ENCODE peak calls at places on chromosomes 2 and 18, in six cellular contexts. J, U, S, O, Z and E are unnamed samples.

GRCh38 chr2:131431336-131431735 is 44.6 kb upstream of the TUBA3D start:
- DNase-seq in O (no peak), Z (no peak), U (no peak), S (no peak), J (no peak), E (peak)

GRCh38 chr2:127454595-127455565 is 36.7 kb downstream of the PROC start:
- DNase-seq in U (no peak), J (no peak), Z (no peak), O (no peak), S (no peak), E (no peak)

GRCh38 chr2:222296311-222296736 is 2.5 kb downstream of the PAX3 start:
- DNase-seq in Z (no peak), S (no peak), J (no peak), O (no peak), U (peak), E (no peak)

GRCh38 chr2:112818094-112818902 is 18.3 kb downstream of the IL1B start:
- DNase-seq in U (peak), S (no peak), J (peak), O (no peak), Z (no peak), E (no peak)

GRCh38 chr2:46018773-46019593 is 278.2 kb upstream of the EPAS1 start:
- DNase-seq in Z (no peak), U (no peak), S (no peak), O (no peak), J (no peak), E (no peak)

GRCh38 chr2:72931280-72931910 is 14.1 kb downstream of the EMX1 start:
- DNase-seq in J (no peak), U (no peak), Z (no peak), S (no peak), O (peak), E (peak)

GRCh38 chr2:18413794-18414396 is 146.6 kb downstream of the RDH14 start:
- DNase-seq in S (peak), Z (peak), O (no peak), J (peak), U (no peak), E (peak)

GRCh38 chr2:64943387-64944150 is 45.6 kb upstream of the SLC1A4 start:
- DNase-seq in Z (peak), O (peak), J (no peak), S (no peak), U (no peak), E (peak)

GRCh38 chr2:132670961-132671781 is 1.2 kb upstream of the LYPD1 start:
- DNase-seq in U (peak), S (peak), J (peak), Z (no peak), O (no peak), E (peak)

GRCh38 chr2:238947920-238948710 is 100.2 kb downstream of the TWIST2 start:
- DNase-seq in O (peak), Z (peak), S (peak), J (peak), U (peak), E (peak)

GRCh38 chr2:241912021-241912555 is 42.6 kb downstream of the RTP5 start:
- DNase-seq in S (no peak), Z (no peak), J (no peak), O (peak), U (no peak), E (no peak)

GRCh38 chr2:53460347-53460746 is 307.3 kb upstream of the CHAC2 start:
- DNase-seq in J (peak), U (no peak), Z (no peak), O (no peak), S (no peak), E (no peak)

GRCh38 chr18:22337878-22338277 is 79.8 kb downstream of the CTAGE1 start:
- DNase-seq in O (no peak), Z (no peak), J (no peak), S (no peak), U (no peak), E (no peak)

GRCh38 chr2:152624805-152625204 is 92.5 kb downstream of the PRPF40A start:
- DNase-seq in J (peak), U (no peak), Z (no peak), O (no peak), S (no peak), E (peak)

GRCh38 chr18:59454909-59455727 is 96.1 kb upstream of the LMAN1 start:
- DNase-seq in O (no peak), Z (no peak), U (peak), S (no peak), J (no peak), E (no peak)

GRCh38 chr2:174686430-174686829 is 77.8 kb downstream of the CHRNA1 start:
- DNase-seq in J (no peak), S (no peak), U (no peak), Z (no peak), O (no peak), E (no peak)

GRCh38 chr18:34695300-34695699 is 14.8 kb upstream of the DTNA start:
- DNase-seq in J (no peak), U (no peak), O (no peak), Z (no peak), S (no peak), E (no peak)

GRCh38 chr2:238162171-238162515 is 3.4 kb downstream of the ERFE start:
- DNase-seq in U (no peak), Z (no peak), S (no peak), O (no peak), J (no peak), E (no peak)

GRCh38 chr2:240640939-240641338 is 15.7 kb downstream of the GPR35 start:
- DNase-seq in U (peak), J (peak), S (no peak), O (no peak), Z (no peak), E (peak)

GRCh38 chr2:68368657-68369339 is 3.7 kb downstream of the PLEK start:
- DNase-seq in Z (peak), S (peak), U (no peak), O (no peak), J (peak), E (peak)

GRCh38 chr2:135799738-135800137 is 37.2 kb downstream of the LCT start:
- DNase-seq in J (no peak), Z (no peak), S (no peak), O (no peak), U (no peak), E (no peak)

GRCh38 chr2:207750315-207750714 is 19.4 kb downstream of the FZD5 start:
- DNase-seq in O (no peak), J (no peak), S (no peak), Z (no peak), U (no peak), E (no peak)

GRCh38 chr2:79620679-79621078 is 107.8 kb downstream of the CTNNA2 start:
- DNase-seq in U (no peak), J (no peak), S (no peak), O (no peak), Z (no peak), E (no peak)
- H3K4me3 ChIP-seq in U (no peak), J (no peak), S (no peak), O (no peak), Z (no peak), E (no peak)

DNA sequence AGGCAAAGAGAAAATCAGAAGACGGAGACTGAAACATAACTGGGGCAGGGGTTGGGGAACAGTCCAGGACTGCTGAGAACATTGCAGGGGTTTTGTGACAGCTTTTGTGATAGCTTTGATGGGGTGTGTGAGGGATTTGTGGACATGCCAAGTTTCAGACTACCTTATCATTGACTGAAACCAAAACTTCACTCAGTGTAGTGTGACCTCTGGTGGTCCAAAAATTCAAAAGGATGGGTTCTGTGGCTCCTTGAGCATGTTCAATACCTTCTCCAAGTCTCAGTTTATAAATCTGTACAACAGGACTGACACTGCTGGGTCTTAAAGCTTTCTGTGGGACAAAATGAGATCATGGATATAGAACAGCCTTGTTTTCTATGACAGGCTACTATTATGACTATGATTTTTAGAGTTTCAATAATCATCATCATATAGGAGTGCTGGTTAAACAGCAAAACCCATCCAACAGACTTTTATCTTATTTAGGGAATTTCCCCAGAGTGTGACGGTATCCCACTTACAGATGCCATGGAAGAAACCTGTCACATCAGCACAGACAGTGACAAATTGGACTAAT is 259.2 kb upstream of the SLC14A2 start:
- DNase-seq in S (no peak), O (no peak), J (no peak), Z (no peak), U (no peak), E (no peak)
- TF ChIP-seq CTCF in S (no peak), O (no peak), J (peak), Z (no peak), U (peak), E (no peak)

DNA sequence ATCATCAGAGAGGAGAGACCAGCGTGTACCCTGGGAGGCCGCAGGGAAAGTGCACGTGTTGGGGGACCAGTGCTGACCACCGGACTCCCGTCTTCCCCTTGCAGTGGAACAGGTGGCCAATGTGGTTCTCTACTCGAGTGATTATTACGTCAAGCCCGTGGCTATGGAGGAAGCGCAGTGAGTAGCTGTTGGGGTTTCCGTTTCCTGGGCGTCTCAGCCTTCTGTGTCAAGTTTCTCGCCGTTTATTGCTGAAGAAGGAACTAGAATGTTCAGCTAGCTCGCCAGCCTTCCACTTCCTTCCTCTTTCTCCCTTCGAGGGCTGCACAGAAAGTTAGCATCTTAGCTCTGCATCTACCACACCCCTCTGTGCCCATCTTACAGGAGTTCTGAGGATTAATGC is 22.8 kb upstream of the DGKD start:
- DNase-seq in S (no peak), U (no peak), J (no peak), O (peak), Z (peak), E (no peak)
- H3K4me3 ChIP-seq in S (no peak), U (no peak), J (no peak), O (no peak), Z (no peak), E (no peak)

GRCh38 chr2:71277536-71278103 is 50.7 kb upstream of the PAIP2B start:
- DNase-seq in Z (no peak), O (peak), S (no peak), J (peak), U (peak), E (peak)

GRCh38 chr2:71285706-71286105 is 45.9 kb upstream of the ZNF638 start:
- DNase-seq in S (no peak), J (no peak), Z (no peak), O (no peak), U (no peak), E (no peak)

GRCh38 chr2:71281950-71282349 is 49.6 kb upstream of the ZNF638 start:
- DNase-seq in U (no peak), S (no peak), J (no peak), O (no peak), Z (no peak), E (peak)

GRCh38 chr2:71283131-71283530 is 48.5 kb upstream of the ZNF638 start:
- DNase-seq in U (no peak), Z (no peak), S (no peak), O (no peak), J (no peak), E (no peak)

DNA sequence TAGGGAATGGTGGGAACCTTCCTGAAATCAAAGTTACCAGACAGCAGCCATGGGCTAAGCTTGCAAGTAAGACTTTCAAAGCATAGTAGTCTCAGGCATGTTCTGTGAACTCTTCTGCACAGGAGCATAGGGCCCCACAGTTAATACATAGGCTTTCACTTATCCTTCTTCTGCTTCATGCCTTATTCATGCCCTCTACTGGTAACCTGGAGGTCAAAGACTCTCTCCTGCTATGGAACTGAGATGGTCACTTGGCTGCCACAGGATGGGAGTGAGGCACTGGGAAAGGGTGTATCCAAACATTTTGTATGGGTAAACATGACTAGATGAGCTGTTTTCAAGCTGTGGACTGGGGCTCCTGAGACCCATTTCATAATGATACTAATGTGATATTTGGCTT is 49.1 kb upstream of the ZNF638 start:
- DNase-seq in J (peak), S (no peak), U (peak), Z (no peak), O (no peak), E (peak)
- TF ChIP-seq CTCF in J (peak), S (no peak), U (peak), Z (no peak), O (no peak), E (peak)

GRCh38 chr18:47561316-47561715 is 309.9 kb upstream of the SKOR2 start:
- DNase-seq in J (no peak), S (no peak), Z (no peak), O (no peak), U (peak), E (no peak)

GRCh38 chr18:47558110-47558750 is 306.8 kb upstream of the SKOR2 start:
- DNase-seq in Z (no peak), O (peak), S (no peak), J (no peak), U (peak), E (no peak)

GRCh38 chr18:47557160-47557559 is 305.7 kb upstream of the SKOR2 start:
- DNase-seq in S (no peak), Z (no peak), J (no peak), O (no peak), U (peak), E (no peak)

GRCh38 chr18:47560693-47561092 is 309.2 kb upstream of the SKOR2 start:
- DNase-seq in S (no peak), U (peak), O (no peak), Z (no peak), J (no peak), E (no peak)
- H3K4me3 ChIP-seq in S (no peak), U (no peak), O (no peak), Z (no peak), J (no peak), E (no peak)

GRCh38 chr2:192604295-192604694 is 409.6 kb upstream of the TMEFF2 start:
- DNase-seq in Z (no peak), J (no peak), U (peak), O (no peak), S (no peak), E (no peak)
- TF ChIP-seq CTCF in Z (no peak), J (no peak), U (peak), O (no peak), S (no peak), E (no peak)

DNA sequence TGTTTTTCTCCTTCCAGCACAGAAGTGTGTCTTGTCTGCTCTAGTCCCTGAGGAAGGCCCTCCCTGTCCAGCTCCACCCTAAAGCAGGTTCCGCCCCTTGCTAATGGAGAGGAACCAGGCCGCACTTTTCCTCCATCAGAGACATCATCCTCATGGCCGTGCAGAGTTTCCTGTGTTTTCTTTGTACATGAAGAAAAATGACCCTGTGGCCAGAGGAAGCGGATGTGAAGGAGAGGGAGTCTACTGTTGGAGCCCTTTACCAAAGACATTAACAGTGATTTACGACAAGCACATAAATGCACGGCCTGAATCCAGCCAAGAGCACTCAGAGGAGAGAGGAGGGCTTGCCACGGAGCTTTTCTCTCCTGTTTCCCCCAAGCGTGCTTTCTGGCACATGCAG is 109.5 kb downstream of the RNF144A start:
- DNase-seq in S (no peak), O (peak), J (no peak), Z (peak), U (no peak), E (no peak)
- H3K4me3 ChIP-seq in S (no peak), O (no peak), J (no peak), Z (no peak), U (no peak), E (no peak)

GRCh38 chr2:223828314-223828713 is 9.1 kb downstream of the AP1S3 start:
- DNase-seq in U (no peak), S (no peak), O (no peak), Z (no peak), J (no peak), E (no peak)
- TF ChIP-seq CTCF in U (peak), S (no peak), O (no peak), Z (no peak), J (no peak), E (no peak)

GRCh38 chr2:41717883-41718282 is 329.9 kb upstream of the PKDCC start:
- DNase-seq in U (no peak), Z (no peak), O (no peak), J (no peak), S (no peak), E (peak)
- H3K4me3 ChIP-seq in U (no peak), Z (no peak), O (no peak), J (no peak), S (no peak), E (no peak)

GRCh38 chr2:216634317-216635148 is 1.3 kb downstream of the IGFBP2 start:
- DNase-seq in J (peak), U (peak), Z (no peak), O (no peak), S (no peak), E (no peak)

GRCh38 chr2:216635171-216635570 is 2.0 kb downstream of the IGFBP2 start:
- DNase-seq in O (no peak), Z (no peak), U (peak), J (peak), S (no peak), E (no peak)

GRCh38 chr2:216633616-216634316 is 546 bp downstream of the IGFBP2 start:
- DNase-seq in U (peak), O (no peak), J (no peak), Z (no peak), S (no peak), E (no peak)

GRCh38 chr2:216632321-216632951 is 784 bp upstream of the IGFBP2 start:
- DNase-seq in U (no peak), J (no peak), O (no peak), Z (no peak), S (no peak), E (no peak)

DNA sequence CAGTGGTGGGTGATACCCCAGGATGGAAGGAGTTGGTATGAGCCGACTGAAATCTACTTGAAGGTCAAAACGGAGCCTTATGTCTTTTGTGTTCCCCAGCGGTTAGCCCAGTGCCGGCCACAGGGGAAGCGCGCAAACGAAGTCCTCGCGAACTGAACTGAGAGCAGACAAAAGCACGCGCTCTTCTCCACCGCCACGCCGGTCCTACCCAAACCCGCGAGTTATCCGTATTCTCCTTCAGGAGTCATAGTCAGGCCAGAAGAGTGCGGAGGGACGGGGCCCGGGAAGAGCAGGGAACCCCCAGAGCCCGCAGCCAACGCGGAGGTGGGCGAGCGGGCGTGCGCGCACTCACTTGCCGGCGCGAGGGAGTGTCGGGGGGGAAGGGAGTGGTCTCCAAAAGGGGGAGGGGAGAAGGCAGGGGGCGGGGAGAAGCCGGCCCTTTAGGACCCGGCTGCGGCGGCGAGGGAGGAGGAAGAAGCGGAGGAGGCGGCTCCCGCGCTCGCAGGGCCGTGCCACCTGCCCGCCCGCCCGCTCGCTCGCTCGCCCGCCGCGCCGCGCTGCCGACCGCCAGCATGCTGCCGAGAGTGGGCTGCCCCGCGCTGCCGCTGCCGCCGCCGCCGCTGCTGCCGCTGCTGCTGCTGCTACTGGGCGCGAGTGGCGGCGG is at the start of gene IGFBP2:
- DNase-seq in Z (peak), S (no peak), O (no peak), J (peak), U (peak), E (no peak)
- TF ChIP-seq CTCF in Z (no peak), S (no peak), O (no peak), J (no peak), U (peak), E (no peak)